ENCODE peak calls at places on chromosomes 16 and 17, in five cellular contexts. W is left ventricle myocardium inferior, I is neural progenitor cell, L is small intestine, N is A549. D is an unnamed sample. For H3K9me3, the result is how much of the 10 kb centered on the place peaks cover.

GRCh38 chr17:48131216-48131824 is 23.8 kb downstream of the SNX11 start:
- DNase-seq in W (no peak), I (peak), L (peak), N (peak), D (peak)

GRCh38 chr16:52570495-52571091 is 23.6 kb upstream of the TOX3 start:
- DNase-seq in W (no peak), I (no peak), L (no peak), N (no peak), D (no peak)

GRCh38 chr17:47203984-47204721 is 5.0 kb upstream of the MYL4 start:
- DNase-seq in W (no peak), I (no peak), L (no peak), N (no peak), D (no peak)

GRCh38 chr17:38425744-38426143 is 2.5 kb upstream of the ARHGAP23 start:
- DNase-seq in W (no peak), I (no peak), L (no peak), N (no peak), D (no peak)

GRCh38 chr17:70067104-70067503 is 7.9 kb upstream of the KCNJ16 start:
- DNase-seq in W (no peak), I (no peak), L (no peak), N (no peak), D (no peak)

GRCh38 chr17:48728232-48729231 is at the start of gene HOXB13:
- DNase-seq in W (peak), I (peak), L (no peak), N (peak), D (peak)

GRCh38 chr16:55559933-55560516 is 6.5 kb upstream of the CAPNS2 start:
- DNase-seq in W (no peak), I (no peak), L (no peak), N (no peak), D (no peak)

GRCh38 chr17:76565728-76566612 is 19.7 kb downstream of the ST6GALNAC2 start:
- DNase-seq in W (no peak), I (no peak), L (no peak), N (no peak), D (no peak)

GRCh38 chr17:64767269-64767997 is 105.3 kb upstream of the SMURF2 start:
- DNase-seq in W (no peak), I (no peak), L (no peak), N (no peak), D (no peak)

GRCh38 chr17:55624789-55625433 is 97.8 kb downstream of the TMEM100 start:
- DNase-seq in W (no peak), I (no peak), L (no peak), N (no peak), D (no peak)

GRCh38 chr16:4450430-4450829 is 24.0 kb downstream of the NMRAL1 start:
- DNase-seq in W (no peak), I (no peak), L (no peak), N (no peak), D (no peak)

GRCh38 chr17:66301864-66302741 is at the start of gene PRKCA:
- DNase-seq in W (peak), I (peak), L (peak), N (peak), D (peak)

GRCh38 chr16:1981972-1982574 is 804 bp upstream of the NOXO1 start:
- DNase-seq in W (no peak), I (no peak), L (peak), N (no peak), D (peak)

GRCh38 chr17:48374650-48375230 is 55.3 kb downstream of the SKAP1 start:
- DNase-seq in W (no peak), I (peak), L (peak), N (peak), D (peak)

GRCh38 chr17:9232591-9233270 is 211.4 kb downstream of the NTN1 start:
- DNase-seq in W (no peak), I (no peak), L (no peak), N (no peak), D (no peak)

GRCh38 chr16:50520451-50521245 is 27.5 kb upstream of the NKD1 start:
- DNase-seq in W (no peak), I (no peak), L (no peak), N (no peak), D (no peak)

GRCh38 chr17:29197516-29198272 is 17.5 kb upstream of the MYO18A start:
- DNase-seq in W (no peak), I (no peak), L (no peak), N (no peak), D (no peak)

GRCh38 chr17:8289103-8289397 is 580 bp downstream of the RANGRF start:
- DNase-seq in W (peak), I (peak), L (no peak), N (no peak), D (no peak)

GRCh38 chr16:508884-509736 is 18.4 kb upstream of the CAPN15 start:
- DNase-seq in W (no peak), I (no peak), L (peak), N (no peak), D (peak)

GRCh38 chr16:71360378-71360777 is 1.9 kb downstream of the CALB2 start:
- DNase-seq in W (no peak), I (no peak), L (no peak), N (peak), D (no peak)

GRCh38 chr17:35786941-35787432 is 8.5 kb downstream of the MMP28 start:
- DNase-seq in W (no peak), I (no peak), L (peak), N (no peak), D (no peak)

GRCh38 chr17:55705847-55706246 is 16.8 kb downstream of the TMEM100 start:
- DNase-seq in W (no peak), I (no peak), L (no peak), N (peak), D (no peak)

GRCh38 chr16:81517630-81518438 is 73.2 kb downstream of the CMIP start:
- DNase-seq in W (no peak), I (no peak), L (no peak), N (no peak), D (no peak)

GRCh38 chr16:62832214-62832613 is 796.0 kb upstream of the CDH8 start:
- DNase-seq in W (no peak), I (no peak), L (no peak), N (no peak), D (no peak)

GRCh38 chr17:21823643-21824042 is 131.3 kb downstream of the KCNJ18 start:
- DNase-seq in W (no peak), I (no peak), L (no peak), N (no peak), D (no peak)
- H3K9me3 ChIP-seq in W (under half), I (half or more), L (under half), N (under half), D (under half)

DNA sequence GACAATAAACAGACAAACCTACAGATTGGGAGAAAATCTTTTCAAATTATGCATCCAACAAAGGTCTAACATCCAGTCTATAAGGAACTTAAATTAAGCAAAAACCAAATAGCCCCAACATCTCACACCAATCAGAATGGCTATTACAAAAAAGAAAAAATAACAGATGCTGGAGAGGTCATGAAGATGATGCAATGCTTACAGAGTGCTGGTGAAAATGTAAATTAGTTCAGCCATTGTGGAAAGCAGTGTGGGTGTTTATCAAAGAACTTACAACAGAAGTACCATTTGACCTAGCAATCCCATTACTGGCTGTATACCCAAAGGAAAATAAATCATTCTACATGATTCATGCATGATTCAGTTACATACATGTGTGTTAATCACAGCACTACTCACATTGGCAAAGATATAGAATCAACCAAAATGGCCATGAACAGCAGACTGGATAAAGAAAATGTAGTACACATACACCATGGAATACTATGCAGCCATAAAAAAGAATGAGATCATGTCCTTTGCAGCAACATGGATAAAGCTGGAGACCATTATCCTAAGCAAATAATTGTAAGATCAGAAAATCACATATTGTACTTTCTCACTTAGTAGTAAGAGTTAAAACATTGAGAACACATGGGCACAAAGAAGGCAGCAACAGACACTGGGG is 223.9 kb upstream of the WSB1 start:
- DNase-seq in W (no peak), I (no peak), L (no peak), N (no peak), D (no peak)
- H3K9me3 ChIP-seq in W (under half), I (under half), L (under half), N (under half), D (under half)

GRCh38 chr17:78469443-78469842 is 91.0 kb downstream of the PGS1 start:
- DNase-seq in W (no peak), I (no peak), L (no peak), N (no peak), D (no peak)

GRCh38 chr17:78474631-78475146 is 96.2 kb downstream of the PGS1 start:
- DNase-seq in W (no peak), I (no peak), L (no peak), N (no peak), D (no peak)

GRCh38 chr17:78472035-78472905 is 93.8 kb downstream of the PGS1 start:
- DNase-seq in W (no peak), I (no peak), L (no peak), N (no peak), D (no peak)

GRCh38 chr17:78473951-78474630 is 95.6 kb downstream of the PGS1 start:
- DNase-seq in W (no peak), I (no peak), L (no peak), N (no peak), D (no peak)

GRCh38 chr17:78471635-78472034 is 93.2 kb downstream of the PGS1 start:
- DNase-seq in W (no peak), I (no peak), L (no peak), N (no peak), D (no peak)
- H3K9me3 ChIP-seq in W (under half), I (under half), L (under half), N (under half), D (under half)

DNA sequence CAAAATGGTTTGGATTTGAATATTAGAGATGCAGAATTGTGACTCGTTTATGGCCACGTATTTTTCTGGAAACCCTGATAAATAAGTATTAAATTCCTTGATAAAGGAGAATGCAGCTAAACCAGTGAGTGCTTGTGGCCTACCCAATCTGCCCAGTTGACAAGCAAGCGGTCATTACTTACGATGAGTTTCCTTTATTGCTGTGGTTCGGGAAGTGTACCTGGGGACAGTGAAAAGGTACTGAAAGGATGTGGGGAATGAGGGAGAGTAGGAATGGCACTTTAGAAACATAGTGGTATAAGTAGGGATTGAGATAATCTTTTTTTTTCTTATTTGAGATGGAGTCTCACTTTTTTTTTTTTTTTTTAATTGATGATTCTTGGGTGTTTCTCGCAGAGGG is 33.8 kb downstream of the RBBP6 start:
- DNase-seq in W (no peak), I (no peak), L (no peak), N (no peak), D (no peak)
- H3K9me3 ChIP-seq in W (under half), I (under half), L (under half), N (under half), D (under half)

DNA sequence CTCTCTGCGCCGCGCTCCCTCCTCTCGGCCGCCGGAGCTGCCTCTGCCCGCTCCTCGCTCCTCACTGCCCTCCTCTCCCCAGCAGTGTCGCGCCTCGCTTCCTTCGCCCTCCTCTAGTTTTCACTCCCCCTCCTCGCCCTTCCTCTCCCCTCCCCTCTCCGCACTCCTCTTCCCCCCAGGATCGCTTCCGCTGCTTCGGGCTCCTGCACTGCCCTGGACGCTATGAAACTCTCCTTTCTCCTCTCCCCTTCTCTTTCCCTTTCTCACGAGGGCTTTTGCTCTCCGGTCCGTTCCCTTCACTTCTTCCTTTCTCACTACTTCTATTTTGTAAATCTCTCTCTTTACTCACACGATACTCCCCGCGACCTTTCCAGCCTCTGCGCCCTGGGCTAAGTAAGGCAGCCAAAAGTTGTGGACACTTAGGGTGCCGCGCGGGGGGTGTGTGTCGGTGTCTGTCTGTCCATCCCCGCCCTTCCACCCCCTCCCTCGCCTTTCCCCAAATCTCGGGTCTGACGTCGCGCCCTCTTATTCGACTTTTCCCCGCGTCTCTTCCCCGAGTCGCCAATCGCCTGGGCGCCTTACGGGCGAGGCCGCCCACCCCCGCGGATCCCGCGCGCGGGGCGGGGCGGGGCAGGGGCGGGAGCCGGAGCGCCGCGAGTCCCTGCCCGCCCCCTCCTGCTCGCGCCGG is at the start of gene IRX3:
- DNase-seq in W (peak), I (peak), L (no peak), N (peak), D (no peak)
- H3K9me3 ChIP-seq in W (under half), I (under half), L (under half), N (under half), D (under half)

GRCh38 chr17:74115586-74115985 is 87.9 kb upstream of the RPL38 start:
- DNase-seq in W (no peak), I (no peak), L (no peak), N (no peak), D (no peak)
- H3K9me3 ChIP-seq in W (under half), I (under half), L (under half), N (under half), D (under half)

GRCh38 chr16:84694980-84695379 is 4.8 kb upstream of the USP10 start:
- DNase-seq in W (no peak), I (no peak), L (no peak), N (no peak), D (no peak)
- H3K9me3 ChIP-seq in W (under half), I (under half), L (under half), N (under half), D (under half)

D was measured in colonic mucosa.